ENCODE peak calls at places on chromosome X, in seven cellular contexts. W is NCI-H524; H is hypothalamus; A is naive B cell; E is effector memory CD4-positive, alpha-beta T cell; O is Daoy; S is mucosa of descending colon. B is an unnamed sample.

GRCh38 chrX:24508375-24508774 is 43.3 kb downstream of the PDK3 start:
- DNase-seq in W (no peak), H (no peak), A (no peak), E (no peak), O (no peak), S (no peak), B (no peak)

GRCh38 chrX:150058728-150059127 is 120.4 kb upstream of the EOLA2 start:
- DNase-seq in W (no peak), H (no peak), A (no peak), E (no peak), O (no peak), S (no peak), B (no peak)

GRCh38 chrX:130253916-130254315 is 14.8 kb downstream of the ZNF280C start:
- DNase-seq in W (no peak), H (no peak), A (no peak), E (no peak), O (no peak), S (no peak), B (no peak)

GRCh38 chrX:16458208-16458607 is 191.8 kb upstream of the S100G start:
- DNase-seq in W (peak), H (no peak), A (no peak), E (no peak), O (no peak), S (no peak), B (no peak)

GRCh38 chrX:41145920-41146608 is 60.8 kb downstream of the USP9X start:
- DNase-seq in W (no peak), H (no peak), A (no peak), E (no peak), O (peak), S (no peak), B (no peak)

GRCh38 chrX:10634681-10635161 is 14.3 kb upstream of the MID1 start:
- DNase-seq in W (no peak), H (no peak), A (no peak), E (no peak), O (peak), S (no peak), B (no peak)

GRCh38 chrX:141320801-141321200 is 78.5 kb upstream of the SPANXC start:
- DNase-seq in W (no peak), H (no peak), A (no peak), E (no peak), O (no peak), S (no peak), B (no peak)

GRCh38 chrX:103254171-103254824 is 657 bp downstream of the TCEAL8 start:
- DNase-seq in W (peak), H (no peak), A (peak), E (no peak), O (peak), S (peak), B (peak)

GRCh38 chrX:109624641-109625311 is at the start of gene KCNE5:
- DNase-seq in W (peak), H (no peak), A (no peak), E (no peak), O (no peak), S (no peak), B (peak)

GRCh38 chrX:118499295-118499694 is 3.7 kb downstream of the DOCK11 start:
- DNase-seq in W (peak), H (no peak), A (no peak), E (no peak), O (no peak), S (no peak), B (peak)